ENCODE peak calls at places on chromosomes 13 and 19, in seven cellular contexts. X, R, K, V, Z, E and A are unnamed samples.

GRCh38 chr13:106398289-106398688 is 137.2 kb downstream of the EFNB2 start:
- DNase-seq in X (no peak), V (no peak), R (no peak), E (no peak), K (no peak), Z (no peak), A (no peak)

GRCh38 chr19:6125571-6125989 is 9.9 kb upstream of the ACSBG2 start:
- DNase-seq in E (peak), V (peak), Z (peak), X (peak), K (peak), R (no peak), A (peak)

GRCh38 chr13:91369432-91369831 is 21.9 kb downstream of the MIR17HG start:
- DNase-seq in X (no peak), Z (no peak), E (no peak), K (no peak), R (no peak), V (no peak), A (no peak)

GRCh38 chr13:45564108-45564507 is 51.4 kb downstream of the ERICH6B start:
- DNase-seq in V (no peak), E (no peak), Z (no peak), R (no peak), K (no peak), X (no peak), A (no peak)

GRCh38 chr13:29284726-29285125 is 310.8 kb downstream of the SLC7A1 start:
- DNase-seq in E (no peak), K (no peak), X (peak), Z (no peak), R (no peak), V (no peak), A (no peak)

GRCh38 chr13:42474954-42475353 is 99.0 kb upstream of the TNFSF11 start:
- DNase-seq in R (no peak), Z (no peak), K (no peak), E (no peak), V (no peak), X (no peak), A (no peak)

GRCh38 chr19:28737526-28737925 is 475.4 kb downstream of the UQCRFS1 start:
- DNase-seq in Z (no peak), R (no peak), X (no peak), K (no peak), V (no peak), E (no peak), A (no peak)

GRCh38 chr13:80022146-80022545 is 318.8 kb downstream of the SPRY2 start:
- DNase-seq in R (no peak), V (no peak), E (no peak), X (no peak), K (no peak), Z (no peak), A (no peak)

GRCh38 chr19:14141041-14141440 is 4.7 kb upstream of the ASF1B start:
- DNase-seq in R (no peak), V (no peak), K (no peak), Z (no peak), X (no peak), E (no peak), A (no peak)

GRCh38 chr19:13930402-13930801 is 7.8 kb downstream of the PODNL1 start:
- DNase-seq in E (no peak), X (no peak), R (no peak), K (no peak), Z (no peak), V (no peak), A (no peak)

GRCh38 chr13:23320926-23321533 is 112.5 kb downstream of the SACS start:
- DNase-seq in E (no peak), X (no peak), V (no peak), K (no peak), R (no peak), Z (no peak), A (no peak)

GRCh38 chr13:50125306-50125555 is 110.0 kb downstream of the KCNRG start:
- DNase-seq in X (no peak), E (no peak), Z (no peak), V (no peak), R (peak), K (no peak), A (no peak)

GRCh38 chr13:39347926-39348901 is 254.8 kb downstream of the LHFPL6 start:
- DNase-seq in V (no peak), R (no peak), X (peak), E (peak), K (no peak), Z (no peak), A (no peak)

GRCh38 chr13:99477493-99477892 is 23.8 kb upstream of the TM9SF2 start:
- DNase-seq in X (peak), V (no peak), Z (no peak), E (no peak), K (no peak), R (no peak), A (no peak)

GRCh38 chr13:41995946-41996345 is 35.0 kb upstream of the VWA8 start:
- DNase-seq in Z (peak), X (no peak), R (no peak), V (no peak), E (no peak), K (no peak), A (no peak)

GRCh38 chr19:46232468-46232867 is 2.9 kb downstream of the IGFL1 start:
- DNase-seq in V (no peak), X (no peak), R (no peak), K (no peak), E (no peak), Z (no peak), A (no peak)

GRCh38 chr13:33284016-33284415 is 1.5 kb downstream of the STARD13 start:
- DNase-seq in R (no peak), V (no peak), E (no peak), K (no peak), X (no peak), Z (no peak), A (no peak)

GRCh38 chr19:18659281-18660050 is 22.6 kb downstream of the KLHL26 start:
- DNase-seq in R (no peak), V (no peak), Z (no peak), E (peak), X (no peak), K (no peak), A (peak)

GRCh38 chr13:59898066-59898465 is 265.7 kb downstream of the DIAPH3 start:
- DNase-seq in Z (peak), K (no peak), V (no peak), E (no peak), R (no peak), X (no peak), A (no peak)

GRCh38 chr19:18668252-18668631 is 15.2 kb upstream of the CRTC1 start:
- DNase-seq in E (no peak), V (no peak), Z (no peak), X (no peak), R (no peak), K (no peak), A (peak)

GRCh38 chr13:51093574-51093973 is 17.5 kb downstream of the C13orf42 start:
- DNase-seq in Z (no peak), E (no peak), V (no peak), K (no peak), R (no peak), X (no peak), A (no peak)

GRCh38 chr19:47711652-47712239 is 1.5 kb upstream of the EHD2 start:
- DNase-seq in R (no peak), K (no peak), Z (no peak), X (no peak), V (no peak), E (no peak), A (no peak)

GRCh38 chr19:14408641-14409120 is 10.5 kb downstream of the DDX39A start:
- DNase-seq in K (no peak), R (no peak), E (no peak), Z (no peak), X (no peak), V (no peak), A (no peak)

GRCh38 chr19:6736169-6736916 is 1.0 kb downstream of the GPR108 start:
- DNase-seq in R (peak), X (peak), E (peak), K (peak), Z (peak), V (peak), A (peak)

GRCh38 chr13:44575741-44576395 is at the start of gene TSC22D1:
- DNase-seq in E (peak), R (peak), X (peak), V (peak), Z (peak), K (peak), A (peak)

GRCh38 chr19:3269972-3270667 is 45.7 kb downstream of the CELF5 start:
- DNase-seq in R (no peak), V (no peak), X (peak), K (no peak), E (no peak), Z (no peak), A (no peak)

GRCh38 chr13:99356216-99357089 is 49.3 kb upstream of the GPR183 start:
- DNase-seq in K (no peak), R (no peak), E (peak), V (peak), X (no peak), Z (peak), A (no peak)

GRCh38 chr13:47256618-47257017 is 359.8 kb upstream of the HTR2A start:
- DNase-seq in E (no peak), X (no peak), K (no peak), V (no peak), Z (no peak), R (no peak), A (no peak)

GRCh38 chr13:104586010-104586746 is 1520.0 kb upstream of the SLC10A2 start:
- DNase-seq in Z (no peak), K (no peak), V (no peak), E (no peak), X (peak), R (no peak), A (no peak)

GRCh38 chr19:662207-662961 is 630 bp downstream of the RNF126 start:
- DNase-seq in R (no peak), K (peak), Z (peak), E (no peak), V (no peak), X (peak), A (peak)

GRCh38 chr19:17836530-17836929 is 11.3 kb downstream of the JAK3 start:
- DNase-seq in R (no peak), E (no peak), X (no peak), Z (no peak), V (no peak), K (no peak), A (no peak)

GRCh38 chr13:98370806-98371553 is 193.9 kb upstream of the RNF113B start:
- DNase-seq in R (no peak), E (peak), K (peak), X (no peak), Z (no peak), V (peak), A (no peak)

GRCh38 chr13:109412232-109412935 is 374.0 kb downstream of the IRS2 start:
- DNase-seq in E (peak), R (peak), Z (no peak), V (no peak), X (peak), K (peak), A (peak)

DNA sequence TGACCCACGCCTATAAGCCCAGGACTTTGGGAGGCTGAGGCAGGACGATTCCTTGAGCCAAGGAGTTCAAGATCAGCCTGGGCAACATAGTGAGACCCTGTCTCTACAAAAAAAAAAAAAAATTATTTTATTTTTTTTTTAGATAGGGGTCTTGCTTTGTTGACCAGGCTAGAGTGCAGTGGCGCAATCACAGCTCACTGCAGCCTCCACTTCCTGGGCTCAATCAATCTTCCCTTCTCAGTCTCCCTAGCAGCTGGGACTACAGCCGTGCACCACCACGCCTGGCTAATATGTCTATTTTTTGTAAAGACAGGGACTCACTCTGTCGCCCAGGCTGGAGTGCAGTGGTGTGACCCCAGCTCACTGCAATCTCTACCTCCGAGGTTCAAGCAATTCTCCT is 4.7 kb downstream of the C19orf38 start:
- DNase-seq in E (no peak), K (no peak), Z (no peak), X (no peak), V (no peak), R (no peak), A (no peak)
- H3K4me3 ChIP-seq in E (no peak), K (no peak), Z (no peak), X (no peak), V (no peak), R (no peak), A (no peak)

GRCh38 chr19:12733369-12733896 is 1.1 kb downstream of the TRIR start:
- DNase-seq in K (no peak), E (no peak), V (no peak), X (peak), R (peak), Z (peak), A (no peak)
- TF ChIP-seq CTCF in K (no peak), E (peak), V (no peak), X (peak), R (peak), Z (peak), A (no peak)

DNA sequence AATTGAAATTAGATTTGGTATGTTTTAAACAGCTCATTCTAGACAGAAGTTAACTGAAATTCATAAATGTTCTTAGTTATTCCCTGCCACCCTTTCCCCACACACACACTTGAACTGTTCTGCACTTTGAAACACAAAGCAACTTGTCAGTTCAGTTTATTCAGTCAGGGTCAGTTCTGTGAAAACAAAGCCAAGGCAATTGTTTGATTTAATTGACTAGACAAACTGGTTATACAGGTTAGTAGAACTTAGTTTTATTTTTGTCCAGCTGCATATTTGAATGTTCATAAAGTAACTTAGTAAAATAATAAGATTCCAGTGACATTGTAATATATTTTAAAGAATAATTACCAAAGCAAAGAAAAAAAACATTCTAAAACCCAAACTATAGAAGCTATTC is 98.3 kb upstream of the KLF5 start:
- DNase-seq in K (no peak), E (no peak), R (no peak), V (no peak), X (peak), Z (no peak), A (no peak)
- H3K4me3 ChIP-seq in K (no peak), E (no peak), R (no peak), V (no peak), X (no peak), Z (no peak), A (no peak)

DNA sequence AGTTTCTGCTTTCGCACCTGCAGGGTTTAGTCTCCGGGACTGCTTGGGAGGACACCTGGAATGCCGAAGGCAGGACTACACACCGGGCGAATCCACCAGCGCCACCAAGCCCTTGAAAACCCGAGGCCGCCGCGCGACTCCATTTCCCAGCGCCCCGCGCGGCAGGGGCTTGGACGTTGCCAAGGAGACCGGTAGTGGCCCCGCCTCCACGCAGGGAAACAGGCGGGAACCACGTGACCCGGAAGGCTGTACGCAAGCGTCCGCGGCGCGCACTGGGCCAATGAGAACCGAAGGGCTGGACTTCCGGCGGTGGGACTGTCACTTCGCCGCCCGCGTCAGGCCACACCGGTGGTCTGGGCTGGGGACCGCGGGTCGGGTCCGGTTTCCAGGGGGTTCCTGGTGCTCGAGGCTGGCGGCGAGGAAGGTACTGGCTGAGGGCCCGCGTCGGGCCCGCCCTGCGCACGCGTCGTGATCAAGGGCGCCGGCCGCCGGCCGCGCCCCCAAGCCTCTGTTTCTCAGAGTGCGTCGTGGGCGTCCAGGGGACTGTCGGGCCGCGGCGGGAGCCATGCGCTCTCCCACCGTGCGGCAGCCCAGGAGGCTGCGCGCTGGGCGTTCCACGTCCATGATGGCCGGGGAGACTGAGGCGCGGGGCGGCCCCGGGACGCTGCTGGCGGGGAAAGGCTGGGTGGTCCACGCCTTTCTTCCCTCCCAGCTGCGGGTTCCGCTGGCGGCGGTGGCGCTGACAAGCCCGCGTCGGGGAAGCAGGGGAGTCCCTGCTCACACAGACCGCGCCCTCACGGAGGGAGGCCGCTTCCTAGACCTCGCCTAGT is at the start of gene ZNF324:
- DNase-seq in R (peak), K (peak), Z (peak), V (peak), X (peak), E (peak), A (peak)
- TF ChIP-seq CTCF in R (no peak), K (no peak), Z (no peak), V (no peak), X (no peak), E (no peak), A (no peak)

GRCh38 chr19:53101518-53101917 is 1.7 kb downstream of the ZNF160 start:
- DNase-seq in E (no peak), V (no peak), Z (no peak), R (no peak), X (peak), K (no peak), A (no peak)
- H3K4me3 ChIP-seq in E (peak), V (no peak), Z (no peak), R (no peak), X (peak), K (no peak), A (peak)

GRCh38 chr13:112968910-112969691 is at the start of gene MCF2L:
- DNase-seq in V (peak), K (peak), R (peak), X (peak), E (peak), Z (peak), A (no peak)
- TF ChIP-seq CTCF in V (peak), K (no peak), R (no peak), X (peak), E (peak), Z (no peak), A (no peak)

GRCh38 chr13:40980466-40980865 is 38.6 kb downstream of the ELF1 start:
- DNase-seq in R (no peak), Z (no peak), X (no peak), E (no peak), K (no peak), V (no peak), A (no peak)

GRCh38 chr13:40981361-40981760 is 37.8 kb downstream of the ELF1 start:
- DNase-seq in E (no peak), R (no peak), X (no peak), V (no peak), K (no peak), Z (no peak), A (no peak)

GRCh38 chr13:40982772-40983171 is 36.3 kb downstream of the ELF1 start:
- DNase-seq in V (peak), E (peak), K (no peak), R (no peak), Z (peak), X (no peak), A (no peak)

GRCh38 chr13:40983269-40983668 is 35.8 kb downstream of the ELF1 start:
- DNase-seq in Z (no peak), K (no peak), R (no peak), V (no peak), X (no peak), E (no peak), A (no peak)

GRCh38 chr13:40981949-40982348 is 37.2 kb downstream of the ELF1 start:
- DNase-seq in E (no peak), K (no peak), X (no peak), V (no peak), R (no peak), Z (no peak), A (no peak)
- H3K4me3 ChIP-seq in E (peak), K (peak), X (no peak), V (peak), R (no peak), Z (peak), A (peak)

GRCh38 chr19:16621165-16621800 is 6.7 kb downstream of the MED26 start:
- DNase-seq in X (no peak), K (no peak), E (no peak), Z (no peak), V (no peak), R (no peak), A (no peak)

GRCh38 chr19:16625183-16625958 is 2.6 kb downstream of the MED26 start:
- DNase-seq in V (no peak), R (no peak), E (no peak), X (no peak), Z (no peak), K (no peak), A (no peak)

GRCh38 chr19:16624236-16624635 is 3.8 kb downstream of the MED26 start:
- DNase-seq in K (no peak), V (no peak), E (no peak), R (no peak), X (no peak), Z (no peak), A (peak)

GRCh38 chr19:16623066-16623465 is 4.9 kb downstream of the MED26 start:
- DNase-seq in R (no peak), X (no peak), K (no peak), Z (no peak), V (no peak), E (no peak), A (no peak)

DNA sequence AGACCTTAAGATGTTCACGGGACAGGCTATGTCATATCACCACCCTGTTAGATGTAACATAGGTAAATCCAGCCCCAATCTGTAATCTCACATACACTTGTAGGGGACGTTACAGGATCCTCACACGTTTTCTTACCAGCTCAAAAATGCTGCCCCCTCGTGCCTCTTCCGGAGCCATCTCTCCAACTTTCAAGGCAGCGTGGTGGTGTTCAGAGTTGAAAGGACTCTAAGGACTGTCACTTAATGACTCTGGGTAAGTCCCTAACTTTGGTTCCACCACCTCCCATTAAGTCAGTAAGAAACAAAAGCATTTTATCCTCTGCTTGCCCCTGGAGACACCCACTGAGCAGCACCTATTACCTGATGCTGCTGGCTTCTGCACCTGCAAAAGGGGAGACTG is 4.4 kb downstream of the MED26 start:
- DNase-seq in X (no peak), K (no peak), R (no peak), V (no peak), Z (peak), E (no peak), A (peak)
- TF ChIP-seq CTCF in X (no peak), K (no peak), R (no peak), V (no peak), Z (peak), E (no peak), A (no peak)